ENCODE peak calls at places on chromosomes 3 and 15, in nine cellular contexts. E, D, V, Y, H, B, O, R and J are unnamed samples.

GRCh38 chr15:28955160-28955502 is 69.4 kb downstream of the APBA2 start:
- DNase-seq in V (no peak), H (no peak), R (no peak), E (no peak), O (no peak), B (no peak), Y (no peak), D (no peak), J (peak; percentile 10)

GRCh38 chr15:23532019-23532418 is 33.5 kb upstream of the MKRN3 start:
- DNase-seq in B (no peak), V (no peak), H (no peak), Y (peak; percentile 22), R (no peak), O (no peak), E (peak; percentile 71), D (no peak), J (no peak)

GRCh38 chr15:41944313-41944940 is 27.9 kb downstream of the EHD4 start:
- DNase-seq in E (peak; percentile 63), V (no peak), D (no peak), Y (peak; percentile 78), B (no peak), R (peak; percentile 70), H (peak; percentile 66), O (no peak), J (peak; percentile 33)

GRCh38 chr3:15647629-15648167 is 46.2 kb downstream of the BTD start:
- DNase-seq in D (no peak), V (no peak), O (peak; percentile 55), B (no peak), H (no peak), R (no peak), E (peak; percentile 87), Y (no peak), J (no peak)

GRCh38 chr3:57981483-57982087 is 26.6 kb upstream of the FLNB start:
- DNase-seq in B (no peak), D (no peak), O (no peak), Y (no peak), E (no peak), H (no peak), V (no peak), R (no peak), J (no peak)

GRCh38 chr3:57518276-57518914 is 25.7 kb downstream of the DNAH12 start:
- DNase-seq in B (no peak), E (no peak), O (no peak), R (no peak), D (no peak), H (no peak), Y (no peak), V (no peak), J (no peak)

GRCh38 chr3:123475786-123476185 is 26.9 kb upstream of the ADCY5 start:
- DNase-seq in V (no peak), O (no peak), B (no peak), H (no peak), R (no peak), Y (no peak), E (no peak), D (no peak), J (no peak)

GRCh38 chr15:68271854-68272471 is 5.6 kb upstream of the FEM1B start:
- DNase-seq in O (no peak), R (peak; percentile 63), H (peak; percentile 62), Y (peak; percentile 65), B (no peak), E (peak; percentile 53), D (no peak), V (no peak), J (peak; percentile 62)

GRCh38 chr3:1506090-1506489 is 413.3 kb downstream of the CNTN6 start:
- DNase-seq in H (no peak), D (no peak), V (no peak), O (no peak), Y (no peak), E (no peak), R (no peak), B (no peak), J (no peak)

GRCh38 chr3:4474683-4475490 is 7.8 kb upstream of the SUMF1 start:
- DNase-seq in D (no peak), E (peak; percentile 53), V (peak; percentile 55), H (no peak), O (no peak), Y (no peak), R (no peak), B (no peak), J (no peak)

GRCh38 chr3:63945558-63946096 is 33.4 kb upstream of the SCAANT1 start:
- DNase-seq in Y (no peak), R (peak; percentile 50), B (no peak), E (peak; percentile 80), V (no peak), O (no peak), H (no peak), D (peak; percentile 54), J (no peak)

GRCh38 chr15:26662226-26662750 is 110.6 kb downstream of the GABRB3 start:
- DNase-seq in B (no peak), H (no peak), D (no peak), Y (no peak), V (no peak), R (no peak), O (no peak), E (no peak), J (no peak)

GRCh38 chr15:48360841-48361240 is 29.6 kb downstream of the DUT start:
- DNase-seq in B (no peak), O (no peak), E (no peak), H (no peak), R (no peak), Y (no peak), D (no peak), V (no peak), J (no peak)

GRCh38 chr3:107598926-107599754 is 76.4 kb downstream of the BBX start:
- DNase-seq in V (peak; percentile 55), Y (peak; percentile 74), O (peak; percentile 43), R (peak; percentile 65), H (peak; percentile 18), B (peak; percentile 63), E (peak; percentile 40), D (no peak), J (peak; percentile 79)

GRCh38 chr3:143327388-143327787 is 207.8 kb downstream of the CHST2 start:
- DNase-seq in R (no peak), V (no peak), E (no peak), O (no peak), Y (no peak), H (no peak), D (no peak), B (no peak), J (no peak)

GRCh38 chr15:40405501-40406381 is at the start of gene IVD:
- DNase-seq in E (peak; percentile 97), V (peak; percentile 96), O (peak; percentile 91), B (peak; percentile 96), R (peak; percentile 87), D (peak; percentile 96), H (peak; percentile 94), Y (peak; percentile 97), J (peak; percentile 99)

GRCh38 chr15:40410476-40410875 is 4.9 kb downstream of the IVD start:
- DNase-seq in D (no peak), V (no peak), O (no peak), H (no peak), R (no peak), B (no peak), Y (no peak), E (no peak), J (no peak)

GRCh38 chr15:40407343-40407990 is 1.9 kb downstream of the IVD start:
- DNase-seq in B (no peak), V (no peak), R (no peak), D (no peak), O (no peak), Y (no peak), E (no peak), H (no peak), J (no peak)

GRCh38 chr15:40412095-40412759 is 6.6 kb downstream of the IVD start:
- DNase-seq in R (peak; percentile 58), E (peak; percentile 91), H (no peak), D (peak; percentile 76), O (no peak), B (no peak), V (no peak), Y (peak; percentile 43), J (no peak)

DNA sequence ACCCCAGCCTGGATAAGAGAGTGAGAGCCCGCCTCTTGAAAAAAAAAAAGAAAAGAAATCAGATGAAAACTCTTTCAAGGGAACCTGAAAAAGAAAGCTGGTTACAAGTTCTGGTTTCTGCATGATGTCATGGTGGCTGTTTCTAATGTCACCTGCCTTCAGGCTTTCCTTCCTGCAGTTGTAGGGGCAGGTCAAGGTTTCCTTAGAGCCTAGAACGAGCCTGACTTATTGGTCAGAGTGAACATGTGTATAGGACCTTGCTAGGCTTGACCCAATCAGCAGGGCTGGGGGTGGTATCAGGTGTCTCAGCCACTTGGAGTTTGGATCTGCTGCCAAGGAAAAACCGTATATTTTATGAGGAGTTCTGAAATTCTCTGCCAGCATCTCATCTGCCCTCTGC is 3.8 kb downstream of the IVD start:
- DNase-seq in Y (no peak), O (no peak), B (no peak), E (no peak), D (no peak), V (no peak), H (no peak), R (no peak), J (no peak)
- H3K36me3 ChIP-seq in Y (no peaks in the 10 kb centered on the region), O (peaks cover 43% of the 10 kb centered on the region), B (peaks cover 3% of the 10 kb centered on the region), E (peaks cover 4% of the 10 kb centered on the region), D (peaks cover 71% of the 10 kb centered on the region), V (peaks cover 67% of the 10 kb centered on the region), H (no peaks in the 10 kb centered on the region), R (peaks cover 38% of the 10 kb centered on the region), J (peaks cover 64% of the 10 kb centered on the region)

DNA sequence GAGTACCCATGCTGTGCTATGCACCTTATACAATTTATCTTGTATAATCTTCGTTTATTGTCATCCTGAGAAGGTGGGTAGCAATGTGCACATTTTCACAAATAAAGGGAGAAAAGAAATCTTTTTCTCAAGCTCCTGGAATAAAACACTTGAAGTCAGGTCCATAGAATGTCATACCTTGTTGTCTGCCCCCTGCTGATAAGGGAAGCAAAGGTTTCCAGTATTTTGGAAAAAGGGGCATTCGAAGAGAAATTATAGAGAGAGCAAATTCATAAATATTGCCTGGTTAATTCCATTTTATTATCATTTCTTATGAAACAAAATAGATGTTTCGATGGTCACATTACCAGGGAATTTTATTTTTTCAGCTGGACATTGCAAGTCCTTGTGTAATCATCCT is 277.8 kb downstream of the RAP2B start:
- DNase-seq in V (no peak), H (no peak), Y (no peak), E (no peak), D (no peak), R (peak; percentile 2), O (no peak), B (no peak), J (no peak)
- TF ChIP-seq CTCF in V (no peak), H (no peak), Y (no peak), E (no peak), D (no peak), R (no peak), O (no peak), B (no peak), J (peak; percentile 17)

DNA sequence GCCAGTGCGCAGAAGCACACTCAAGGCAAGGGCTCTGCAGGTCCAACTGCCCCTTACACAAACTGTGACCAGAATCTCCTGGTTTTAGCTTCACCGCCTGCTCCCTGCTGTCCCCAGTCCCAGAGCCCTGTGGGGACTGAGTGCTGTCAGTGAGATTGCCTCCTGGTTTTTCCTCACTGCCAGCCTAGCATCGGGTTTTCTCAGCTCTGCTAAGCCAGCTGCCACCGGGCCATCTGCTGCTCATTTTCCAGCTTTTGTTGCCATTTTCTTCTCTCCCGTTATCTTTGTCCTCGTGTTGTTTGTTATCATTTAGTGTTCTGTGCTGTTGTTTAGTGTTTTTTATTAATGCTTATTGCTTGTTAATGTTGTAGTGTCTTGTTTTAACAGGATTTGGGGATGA is 79.5 kb upstream of the BLM start:
- DNase-seq in O (no peak), R (no peak), B (no peak), D (no peak), E (no peak), H (no peak), V (peak; percentile 24), Y (no peak), J (no peak)
- H3K36me3 ChIP-seq in O (peaks cover 37% of the 10 kb centered on the region), R (peaks cover 19% of the 10 kb centered on the region), B (peaks cover 5% of the 10 kb centered on the region), D (peaks cover 75% of the 10 kb centered on the region), E (peaks cover 11% of the 10 kb centered on the region), H (no peaks in the 10 kb centered on the region), V (peaks cover 75% of the 10 kb centered on the region), Y (peaks cover 4% of the 10 kb centered on the region), J (peaks cover 33% of the 10 kb centered on the region)

GRCh38 chr15:75328493-75329314 is 7.2 kb upstream of the COMMD4 start:
- DNase-seq in R (no peak), H (no peak), O (no peak), E (no peak), V (no peak), B (no peak), Y (no peak), D (no peak), J (no peak)
- TF ChIP-seq CTCF in R (peak; percentile 60), H (no peak), O (no peak), E (no peak), V (no peak), B (no peak), Y (no peak), D (no peak), J (peak; percentile 41)